ENCODE peak calls at places on chromosomes 2 and 18, in seven cellular contexts. E is fibroblast of the aortic adventitia, T is body of pancreas, M is NCI-H526 treated with DMSO at 0.1 percent for 48 hours, U is GOT3, R is HS-5, D is right atrium auricular region. P is an unnamed sample.

GRCh38 chr2:173231042-173231441 is 123.6 kb upstream of the CDCA7 start:
- DNase-seq in E (no peak), R (no peak), T (peak), D (no peak), U (no peak), M (no peak), P (no peak)

GRCh38 chr18:58228762-58229161 is 184.7 kb downstream of the NEDD4L start:
- DNase-seq in T (no peak), D (no peak), U (no peak), E (no peak), R (no peak), M (no peak), P (no peak)

GRCh38 chr2:195270466-195270865 is 386.6 kb upstream of the SLC39A10 start:
- DNase-seq in E (no peak), U (no peak), T (no peak), M (no peak), D (no peak), R (no peak), P (no peak)

GRCh38 chr18:50602466-50602865 is 42.6 kb downstream of the MAPK4 start:
- DNase-seq in U (no peak), D (no peak), T (no peak), R (no peak), E (no peak), M (no peak), P (no peak)

GRCh38 chr2:1742300-1742679 is 2.0 kb downstream of the PXDN start:
- DNase-seq in T (no peak), M (no peak), U (no peak), R (no peak), E (no peak), D (no peak), P (no peak)

GRCh38 chr18:54983041-54983686 is 23.9 kb upstream of the CCDC68 start:
- DNase-seq in E (peak), U (no peak), R (peak), M (peak), D (no peak), T (peak), P (peak)

GRCh38 chr2:54572636-54573531 is 116.8 kb downstream of the SPTBN1 start:
- DNase-seq in M (no peak), E (peak), T (no peak), U (no peak), D (no peak), R (peak), P (no peak)

GRCh38 chr2:182280128-182280527 is 146.7 kb downstream of the PDE1A start:
- DNase-seq in R (no peak), E (peak), M (no peak), U (no peak), D (no peak), T (no peak), P (peak)

GRCh38 chr2:197097578-197098366 is 171.3 kb upstream of the PGAP1 start:
- DNase-seq in M (no peak), R (no peak), E (peak), D (peak), T (peak), U (no peak), P (peak)

GRCh38 chr18:9965711-9966624 is 52.2 kb downstream of the VAPA start:
- DNase-seq in E (peak), U (no peak), D (no peak), M (no peak), R (no peak), T (no peak), P (no peak)

GRCh38 chr2:120398961-120399888 is 53.3 kb downstream of the INHBB start:
- DNase-seq in D (no peak), E (no peak), T (no peak), U (no peak), R (no peak), M (no peak), P (no peak)

GRCh38 chr18:31274915-31275314 is 43.0 kb upstream of the DSG1 start:
- DNase-seq in D (peak), M (no peak), U (no peak), E (no peak), R (no peak), T (peak), P (peak)